ENCODE peak calls at places on chromosomes 6 and 20, in nine cellular contexts. C, O, A, P, J, R, T, U and F are unnamed samples.

GRCh38 chr6:93575495-93575894 is 156.1 kb upstream of the EPHA7 start:
- DNase-seq in C (no peak), O (no peak), A (no peak), P (no peak), J (no peak), R (no peak), T (no peak), U (no peak), F (no peak)

GRCh38 chr6:13624871-13625288 is 9.7 kb downstream of the NOL7 start:
- DNase-seq in C (no peak), O (no peak), A (peak), P (peak), J (peak), R (no peak), T (peak), U (no peak), F (peak)

GRCh38 chr20:11843289-11843688 is 74.4 kb upstream of the BTBD3 start:
- DNase-seq in C (no peak), O (no peak), A (no peak), P (no peak), J (no peak), R (no peak), T (no peak), U (no peak), F (no peak)

GRCh38 chr6:112310439-112311154 is 36.5 kb upstream of the RFPL4B start:
- DNase-seq in C (no peak), O (no peak), A (no peak), P (no peak), J (peak), R (no peak), T (no peak), U (no peak), F (peak)

GRCh38 chr6:153958860-153959259 is 80.2 kb upstream of the OPRM1 start:
- DNase-seq in C (no peak), O (no peak), A (no peak), P (no peak), J (no peak), R (no peak), T (no peak), U (no peak), F (no peak)

GRCh38 chr6:36873612-36874011 is 991 bp downstream of the PPIL1 start:
- DNase-seq in C (no peak), O (no peak), A (peak), P (peak), J (no peak), R (no peak), T (no peak), U (no peak), F (no peak)

GRCh38 chr6:36733300-36733699 is 35.7 kb downstream of the RAB44 start:
- DNase-seq in C (no peak), O (no peak), A (no peak), P (no peak), J (no peak), R (no peak), T (no peak), U (no peak), F (no peak)

GRCh38 chr6:56642366-56643261 is at the start of gene DST:
- DNase-seq in C (no peak), O (no peak), A (no peak), P (no peak), J (peak), R (no peak), T (no peak), U (no peak), F (peak)

GRCh38 chr6:127547215-127547614 is 28.1 kb upstream of the MTCL3 start:
- DNase-seq in C (no peak), O (no peak), A (peak), P (peak), J (no peak), R (no peak), T (peak), U (no peak), F (peak)

GRCh38 chr6:31945154-31945506 is 765 bp upstream of the CFB start:
- DNase-seq in C (no peak), O (no peak), A (no peak), P (no peak), J (no peak), R (no peak), T (no peak), U (no peak), F (no peak)